ENCODE peak calls at places on chromosome 22, in five cellular contexts. B is OCI-LY7; E is GM10248; D is A549; X is CD8-positive, alpha-beta T cell. I is an unnamed sample.

GRCh38 chr22:44445731-44446130 is 52.3 kb downstream of the RTL6 start:
- DNase-seq in B (no peak), E (no peak), D (no peak), X (no peak), I (no peak)

GRCh38 chr22:40449676-40450035 is 79.3 kb downstream of the SGSM3 start:
- DNase-seq in B (no peak), E (no peak), D (no peak), X (no peak), I (peak)

GRCh38 chr22:43343262-43343988 is at the start of gene SCUBE1:
- DNase-seq in B (no peak), E (peak), D (peak), X (peak), I (peak)

GRCh38 chr22:32815943-32816342 is 14.4 kb downstream of the TIMP3 start:
- DNase-seq in B (no peak), E (no peak), D (no peak), X (no peak), I (no peak)

GRCh38 chr22:22752556-22753477 is 108.4 kb downstream of the GGTLC2 start:
- DNase-seq in B (peak), E (no peak), D (no peak), X (no peak), I (peak)

GRCh38 chr22:24501366-24502005 is 6.4 kb downstream of the UPB1 start:
- DNase-seq in B (no peak), E (no peak), D (no peak), X (no peak), I (no peak)

GRCh38 chr22:44664149-44664548 is 37.9 kb upstream of the PRR5 start:
- DNase-seq in B (no peak), E (no peak), D (no peak), X (no peak), I (no peak)

GRCh38 chr22:50471197-50471847 is 3.5 kb downstream of the SBF1 start:
- DNase-seq in B (no peak), E (no peak), D (no peak), X (no peak), I (no peak)

GRCh38 chr22:29524440-29525191 is 28.9 kb downstream of the THOC5 start:
- DNase-seq in B (peak), E (peak), D (peak), X (no peak), I (peak)

GRCh38 chr22:50297510-50298265 is 9.8 kb downstream of the PLXNB2 start:
- DNase-seq in B (no peak), E (no peak), D (no peak), X (no peak), I (no peak)

GRCh38 chr22:44938886-44939285 is 70.9 kb downstream of the PHF21B start:
- DNase-seq in B (no peak), E (no peak), D (no peak), X (no peak), I (no peak)

GRCh38 chr22:43789452-43789851 is 22.7 kb downstream of the EFCAB6 start:
- DNase-seq in B (no peak), E (no peak), D (peak), X (no peak), I (peak)

GRCh38 chr22:33274214-33274828 is 216.1 kb upstream of the SYN3 start:
- DNase-seq in B (peak), E (peak), D (no peak), X (no peak), I (no peak)

GRCh38 chr22:49564666-49565515 is 262.8 kb downstream of the BRD1 start:
- DNase-seq in B (no peak), E (no peak), D (no peak), X (no peak), I (no peak)

GRCh38 chr22:47340851-47341436 is 578.5 kb downstream of the TBC1D22A start:
- DNase-seq in B (no peak), E (no peak), D (peak), X (no peak), I (no peak)

GRCh38 chr22:32661737-32662586 is 139.5 kb upstream of the TIMP3 start:
- DNase-seq in B (no peak), E (no peak), D (no peak), X (no peak), I (no peak)

GRCh38 chr22:44924724-44925123 is 85.1 kb downstream of the PHF21B start:
- DNase-seq in B (no peak), E (no peak), D (no peak), X (no peak), I (peak)

GRCh38 chr22:45718391-45718790 is 46.8 kb downstream of the ATXN10 start:
- DNase-seq in B (no peak), E (no peak), D (no peak), X (no peak), I (no peak)

GRCh38 chr22:40190501-40190900 is 12.8 kb downstream of the TNRC6B start:
- DNase-seq in B (no peak), E (no peak), D (no peak), X (no peak), I (no peak)

GRCh38 chr22:46547883-46548244 is 10.4 kb upstream of the CELSR1 start:
- DNase-seq in B (no peak), E (no peak), D (no peak), X (no peak), I (peak)

GRCh38 chr22:49261616-49262015 is 566.1 kb downstream of the BRD1 start:
- DNase-seq in B (no peak), E (no peak), D (no peak), X (no peak), I (no peak)

GRCh38 chr22:44453441-44454112 is 44.5 kb downstream of the RTL6 start:
- DNase-seq in B (no peak), E (no peak), D (no peak), X (no peak), I (no peak)

GRCh38 chr22:40567106-40567505 is 69.4 kb downstream of the MRTFA start:
- DNase-seq in B (no peak), E (no peak), D (no peak), X (no peak), I (peak)

GRCh38 chr22:24683671-24684070 is 80.7 kb downstream of the GGT1 start:
- DNase-seq in B (no peak), E (no peak), D (no peak), X (no peak), I (no peak)

GRCh38 chr22:16961477-16962186 is 46.4 kb downstream of the GAB4 start:
- DNase-seq in B (no peak), E (peak), D (no peak), X (no peak), I (no peak)

GRCh38 chr22:39239561-39240423 is 5.0 kb downstream of the PDGFB start:
- DNase-seq in B (no peak), E (no peak), D (no peak), X (no peak), I (peak)

GRCh38 chr22:39893526-39893925 is at the start of gene ENTHD1:
- DNase-seq in B (no peak), E (no peak), D (no peak), X (no peak), I (no peak)

GRCh38 chr22:36332623-36333331 is 55.0 kb downstream of the MYH9 start:
- DNase-seq in B (peak), E (peak), D (no peak), X (no peak), I (peak)

GRCh38 chr22:49235463-49236300 is 592.0 kb downstream of the BRD1 start:
- DNase-seq in B (no peak), E (no peak), D (no peak), X (no peak), I (no peak)

GRCh38 chr22:48112687-48113521 is 1350.5 kb downstream of the TBC1D22A start:
- DNase-seq in B (no peak), E (no peak), D (no peak), X (no peak), I (no peak)

GRCh38 chr22:44221710-44222475 is 41.2 kb downstream of the PARVG start:
- DNase-seq in B (no peak), E (peak), D (no peak), X (no peak), I (no peak)

GRCh38 chr22:42277988-42278776 is 7.7 kb upstream of the TCF20 start:
- DNase-seq in B (no peak), E (no peak), D (no peak), X (no peak), I (no peak)

GRCh38 chr22:48141301-48141700 is 1378.9 kb downstream of the TBC1D22A start:
- DNase-seq in B (no peak), E (no peak), D (no peak), X (no peak), I (no peak)

GRCh38 chr22:42300286-42301071 is 30.0 kb upstream of the TCF20 start:
- DNase-seq in B (peak), E (peak), D (no peak), X (no peak), I (peak)

GRCh38 chr22:39242809-39243442 is 1.9 kb downstream of the PDGFB start:
- DNase-seq in B (no peak), E (no peak), D (no peak), X (no peak), I (no peak)

GRCh38 chr22:49134076-49134475 is 693.6 kb downstream of the BRD1 start:
- DNase-seq in B (no peak), E (no peak), D (no peak), X (no peak), I (no peak)

GRCh38 chr22:35299717-35300497 is at the start of gene TOM1:
- DNase-seq in B (peak), E (peak), D (peak), X (peak), I (peak)

GRCh38 chr22:35301370-35301874 is 1.7 kb downstream of the TOM1 start:
- DNase-seq in B (no peak), E (no peak), D (peak), X (no peak), I (peak)

GRCh38 chr22:35303029-35303624 is 3.4 kb downstream of the TOM1 start:
- DNase-seq in B (no peak), E (no peak), D (no peak), X (no peak), I (no peak)

GRCh38 chr22:35299217-35299716 is 427 bp upstream of the TOM1 start:
- DNase-seq in B (peak), E (no peak), D (no peak), X (no peak), I (peak)
- TF ChIP-seq CTCF in B (peak), E (no peak), D (no peak), X (peak), I (peak)

DNA sequence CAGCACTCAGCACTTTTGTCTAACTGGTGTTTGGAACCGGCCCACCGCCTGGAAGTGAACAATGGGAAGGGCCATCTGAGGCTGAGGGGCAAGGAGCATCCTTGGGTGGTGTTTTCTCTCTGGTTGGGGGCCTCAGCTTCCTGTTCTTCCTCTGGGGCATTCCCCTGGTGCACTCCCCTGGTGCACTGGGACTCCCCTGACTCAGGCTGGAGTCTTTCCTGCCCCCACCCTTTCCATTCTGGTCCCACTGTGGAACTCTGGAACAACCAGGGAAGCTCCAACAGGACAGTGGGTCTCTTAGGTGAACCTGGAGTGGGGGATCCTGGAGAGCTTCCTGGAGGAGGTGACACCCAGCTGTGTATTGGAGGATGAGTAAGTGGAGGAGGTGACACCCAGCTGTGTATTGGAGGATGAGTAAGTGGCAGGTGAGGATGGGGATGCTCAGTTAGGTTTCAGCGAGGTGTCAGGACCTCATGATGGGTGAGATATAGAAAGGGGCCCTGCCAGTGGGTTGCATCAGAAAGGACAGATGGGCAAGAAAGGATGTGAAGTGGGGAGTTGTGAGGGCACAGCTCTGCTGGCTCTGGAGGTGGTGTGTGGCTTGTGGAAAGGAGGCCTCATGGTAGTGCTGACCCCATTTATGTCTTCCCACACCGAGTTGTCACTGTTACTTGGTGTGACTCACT is 132.1 kb downstream of the OSBP2 start:
- DNase-seq in B (no peak), E (no peak), D (no peak), X (no peak), I (no peak)
- TF ChIP-seq CTCF in B (no peak), E (no peak), D (no peak), X (no peak), I (no peak)

GRCh38 chr22:19107730-19108074 is 14.5 kb downstream of the DGCR2 start:
- DNase-seq in B (no peak), E (no peak), D (no peak), X (no peak), I (no peak)

GRCh38 chr22:19106886-19107729 is 15.1 kb downstream of the DGCR2 start:
- DNase-seq in B (no peak), E (no peak), D (no peak), X (no peak), I (no peak)

GRCh38 chr22:19103881-19104821 is 18.1 kb downstream of the DGCR2 start:
- DNase-seq in B (no peak), E (no peak), D (no peak), X (no peak), I (peak)

GRCh38 chr22:19105456-19105855 is 16.8 kb downstream of the DGCR2 start:
- DNase-seq in B (no peak), E (no peak), D (no peak), X (no peak), I (no peak)

GRCh38 chr22:19105867-19106802 is 16.1 kb downstream of the DGCR2 start:
- DNase-seq in B (peak), E (no peak), D (peak), X (peak), I (no peak)
- TF ChIP-seq CTCF in B (peak), E (peak), D (no peak), X (peak), I (peak)

GRCh38 chr22:26563022-26563421 is 26.9 kb downstream of the TPST2 start:
- DNase-seq in B (peak), E (no peak), D (no peak), X (no peak), I (no peak)
- TF ChIP-seq CTCF in B (peak), E (peak), D (no peak), X (peak), I (no peak)

DNA sequence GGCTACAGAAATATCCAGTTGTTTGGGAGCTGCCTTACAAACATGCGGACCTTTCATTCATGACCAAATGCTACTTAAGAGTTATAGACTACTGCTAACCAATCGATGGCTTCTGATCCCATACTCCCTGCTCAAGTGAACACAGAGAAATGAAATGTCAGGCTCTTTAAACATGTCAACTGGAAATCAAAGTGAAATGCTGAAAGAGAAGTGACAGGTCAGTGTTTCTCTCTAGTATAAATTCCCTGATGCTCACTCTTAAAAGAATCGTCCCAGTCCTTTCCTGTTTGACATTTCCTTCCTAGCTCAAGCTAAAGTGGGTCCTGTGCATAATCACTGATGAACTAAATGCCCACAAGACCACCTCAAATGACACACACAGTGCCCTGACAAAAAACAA is 331.0 kb downstream of the TTC28 start:
- DNase-seq in B (no peak), E (no peak), D (no peak), X (no peak), I (no peak)
- TF ChIP-seq CTCF in B (no peak), E (no peak), D (no peak), X (no peak), I (no peak)

GRCh38 chr22:27886843-27887151 is 32.3 kb downstream of the PITPNB start:
- DNase-seq in B (no peak), E (no peak), D (no peak), X (no peak), I (no peak)
- TF ChIP-seq CTCF in B (peak), E (no peak), D (no peak), X (peak), I (no peak)

DNA sequence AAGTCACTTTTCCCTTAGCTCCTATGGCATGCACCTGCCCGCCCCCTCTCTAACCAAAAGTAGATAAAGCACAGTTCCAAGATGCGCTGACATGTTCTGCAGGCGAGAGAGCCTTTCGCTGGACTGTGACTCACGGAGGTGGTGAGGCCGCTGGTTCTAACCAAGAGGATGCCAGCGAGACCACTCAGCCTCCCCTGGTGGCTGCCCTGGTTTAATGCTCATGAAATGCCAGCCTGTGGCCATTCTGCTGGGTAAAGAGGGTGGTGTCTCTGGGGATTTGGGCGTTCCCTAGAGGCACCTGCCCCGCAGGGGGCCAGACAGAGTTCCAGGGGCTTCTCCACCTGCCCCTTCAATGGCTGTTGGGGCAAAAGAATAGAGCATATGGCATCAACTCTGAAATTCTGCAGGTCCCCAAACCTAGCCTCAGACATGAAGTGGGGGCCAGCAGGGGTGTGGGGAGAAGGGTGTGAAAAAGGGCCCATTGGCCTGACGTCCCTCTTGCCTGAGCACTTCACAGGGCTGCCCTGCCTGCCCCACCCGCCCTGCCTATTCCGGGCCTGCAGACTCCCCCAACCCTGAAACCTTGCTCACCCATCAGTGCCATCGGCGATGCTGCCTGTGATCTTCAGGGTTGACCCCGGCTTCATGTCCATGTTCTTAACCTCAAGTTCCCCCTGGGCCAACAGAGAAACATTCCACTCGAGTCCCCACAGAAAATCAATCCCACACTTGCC is 8.5 kb downstream of the LGALS2 start:
- DNase-seq in B (no peak), E (no peak), D (peak), X (no peak), I (peak)
- TF ChIP-seq CTCF in B (no peak), E (no peak), D (no peak), X (no peak), I (peak)

DNA sequence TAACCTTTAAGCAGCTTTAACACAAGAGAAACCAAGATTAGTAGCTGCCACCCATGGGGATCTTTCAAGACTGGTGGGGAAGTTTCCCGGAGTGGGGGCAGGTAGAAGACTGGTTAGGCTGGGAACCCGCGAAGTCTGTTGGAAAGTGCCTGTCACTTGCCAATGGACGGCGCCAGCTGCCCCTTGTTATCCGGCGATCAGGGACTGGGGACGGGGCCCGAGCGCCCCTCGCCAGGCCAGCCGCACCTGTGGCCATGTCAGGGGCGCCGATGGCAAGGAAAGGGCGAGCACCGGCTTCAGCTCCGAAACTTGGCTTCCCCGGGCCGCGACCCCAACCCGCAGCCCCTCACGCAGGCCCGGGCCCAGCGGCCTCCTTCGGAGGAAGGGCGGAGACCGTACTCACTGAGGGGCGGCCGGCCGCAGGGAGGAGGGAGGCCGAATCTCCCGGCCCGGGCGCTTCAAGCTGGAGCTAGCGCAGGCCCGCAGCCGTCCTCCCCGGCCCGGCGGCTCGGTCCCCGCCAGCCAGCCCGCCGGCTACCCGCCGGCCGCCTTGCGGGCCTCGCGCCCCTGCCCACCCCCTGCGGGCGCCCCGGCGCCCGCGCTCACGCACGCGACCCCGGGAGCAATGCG is 539 bp downstream of the EIF4ENIF1 start:
- DNase-seq in B (peak), E (peak), D (no peak), X (peak), I (no peak)
- TF ChIP-seq CTCF in B (no peak), E (peak), D (no peak), X (no peak), I (no peak)

DNA sequence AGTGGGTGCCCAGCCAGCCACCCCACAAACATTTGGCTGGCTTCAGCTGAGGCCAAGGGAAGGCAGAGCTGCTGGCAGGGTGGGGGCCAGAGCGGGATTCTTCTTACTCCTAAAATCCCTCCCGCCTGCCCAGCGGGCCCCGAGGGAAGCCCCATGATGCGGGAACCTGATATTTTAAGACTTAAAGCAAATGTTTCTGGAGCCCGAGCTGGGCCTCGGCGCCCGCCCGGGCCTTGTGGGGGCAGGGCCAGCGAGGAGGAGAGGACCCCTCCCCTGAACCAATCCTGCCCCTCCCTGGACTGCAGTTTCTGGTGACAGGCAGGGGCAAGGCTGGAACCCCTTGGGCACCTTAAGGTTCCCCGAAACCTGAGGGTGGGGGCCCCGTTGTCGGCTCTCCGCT is 17.2 kb downstream of the GP1BB start:
- DNase-seq in B (no peak), E (no peak), D (no peak), X (no peak), I (no peak)
- TF ChIP-seq CTCF in B (no peak), E (no peak), D (no peak), X (no peak), I (no peak)